ENCODE peak calls at places on chromosomes 12 and 14, in four cellular contexts. R is foreskin fibroblast, H is WERI-Rb-1, I is neuronal stem cell. C is an unnamed sample.

GRCh38 chr14:104343690-104344640 is 205.6 kb downstream of the KIF26A start:
- DNase-seq in R (no peak), I (no peak), H (no peak), C (no peak)

GRCh38 chr12:124688356-124688992 is 121.1 kb upstream of the NCOR2 start:
- DNase-seq in I (no peak), H (no peak), R (no peak), C (no peak)

GRCh38 chr12:121520586-121521086 is 60.2 kb downstream of the KDM2B start:
- DNase-seq in R (no peak), I (no peak), H (no peak), C (no peak)

GRCh38 chr12:91413591-91413990 is 231.0 kb upstream of the DCN start:
- DNase-seq in I (no peak), R (peak; percentile 82), H (no peak), C (peak; percentile 62)

GRCh38 chr12:41254546-41254945 is 66.4 kb downstream of the PDZRN4 start:
- DNase-seq in I (no peak), R (no peak), H (no peak), C (no peak)

GRCh38 chr12:20950248-20950647 is 139.7 kb downstream of the SLCO1B3 start:
- DNase-seq in I (no peak), H (no peak), R (peak; percentile 0), C (no peak)

GRCh38 chr14:37122919-37123639 is 49.3 kb downstream of the SLC25A21 start:
- DNase-seq in I (no peak), R (no peak), H (no peak), C (no peak)

GRCh38 chr12:95630496-95630895 is 79.2 kb upstream of the USP44 start:
- DNase-seq in I (no peak), H (no peak), R (no peak), C (no peak)

GRCh38 chr12:12645485-12645884 is 33.8 kb downstream of the CREBL2 start:
- DNase-seq in R (peak; percentile 32), I (no peak), H (no peak), C (no peak)

GRCh38 chr12:89236748-89237428 is 115.4 kb downstream of the DUSP6 start:
- DNase-seq in I (no peak), R (peak; percentile 78), H (no peak), C (no peak)

DNA sequence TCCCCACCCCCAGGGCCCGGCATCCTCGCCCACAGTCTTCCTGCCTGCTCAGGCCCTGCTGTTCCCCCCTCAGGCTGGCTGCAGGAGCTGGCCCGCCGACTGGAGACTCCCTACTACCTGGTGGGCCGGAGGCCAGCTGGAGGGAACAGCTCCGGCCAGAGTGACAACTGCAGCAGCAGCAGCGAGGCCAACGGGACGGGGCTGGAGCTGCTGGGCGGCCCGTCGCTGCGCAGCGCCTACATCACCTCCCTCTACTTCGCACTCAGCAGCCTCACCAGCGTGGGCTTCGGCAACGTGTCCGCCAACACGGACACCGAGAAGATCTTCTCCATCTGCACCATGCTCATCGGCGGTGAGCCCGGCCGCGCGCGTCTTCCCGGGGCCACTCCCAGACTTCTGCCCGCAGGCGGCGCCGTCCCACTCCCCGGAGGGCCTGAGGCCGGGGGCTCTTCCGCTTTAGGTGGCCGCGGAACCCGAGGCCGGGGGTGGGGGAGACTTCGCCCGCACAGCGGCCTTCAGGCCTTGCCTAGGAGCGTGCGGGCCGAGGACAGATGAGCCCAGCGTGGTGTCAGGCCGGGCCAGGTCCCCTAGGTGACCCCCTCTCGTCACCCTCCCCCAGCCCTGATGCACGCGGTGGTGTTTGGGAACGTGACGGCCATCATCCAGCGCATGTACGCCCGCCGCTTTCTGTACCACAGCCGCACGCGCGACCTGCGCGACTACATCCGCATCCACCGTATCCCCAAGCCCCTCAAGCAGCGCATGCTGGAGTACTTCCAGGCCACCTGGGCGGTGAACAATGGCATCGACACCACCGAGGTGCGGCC is 10.2 kb downstream of the KCNH3 start:
- DNase-seq in R (peak; percentile 47), H (no peak), I (peak; percentile 41), C (no peak)
- H3K4me3 ChIP-seq in R (peak overlapping the region; percentile 31), H (no peak overlapping the region), I (peak overlapping the region; percentile 63), C (peak overlapping the region; percentile 17)

GRCh38 chr14:22464422-22465142 is 124.4 kb downstream of the DAD1 start:
- DNase-seq in H (no peak), R (no peak), I (no peak), C (no peak)
- H3K4me3 ChIP-seq in H (no peak overlapping the region), R (no peak overlapping the region), I (no peak overlapping the region), C (no peak overlapping the region)

GRCh38 chr12:130849561-130850417 is 10.7 kb upstream of the STX2 start:
- DNase-seq in I (no peak), R (peak; percentile 33), H (no peak), C (no peak)
- H3K4me3 ChIP-seq in I (no peak overlapping the region), R (no peak overlapping the region), H (no peak overlapping the region), C (no peak overlapping the region)

GRCh38 chr12:64780531-64781373 is 21.5 kb upstream of the GNS start:
- DNase-seq in I (peak; percentile 44), H (peak; percentile 47), R (peak; percentile 33), C (no peak)

GRCh38 chr12:64780220-64780530 is 21.0 kb upstream of the GNS start:
- DNase-seq in R (no peak), H (no peak), I (no peak), C (no peak)

GRCh38 chr12:64781374-64782029 is 22.3 kb upstream of the GNS start:
- DNase-seq in R (no peak), I (peak; percentile 59), H (no peak), C (no peak)

GRCh38 chr12:64779349-64779974 is 20.3 kb upstream of the GNS start:
- DNase-seq in I (no peak), H (no peak), R (no peak), C (no peak)

DNA sequence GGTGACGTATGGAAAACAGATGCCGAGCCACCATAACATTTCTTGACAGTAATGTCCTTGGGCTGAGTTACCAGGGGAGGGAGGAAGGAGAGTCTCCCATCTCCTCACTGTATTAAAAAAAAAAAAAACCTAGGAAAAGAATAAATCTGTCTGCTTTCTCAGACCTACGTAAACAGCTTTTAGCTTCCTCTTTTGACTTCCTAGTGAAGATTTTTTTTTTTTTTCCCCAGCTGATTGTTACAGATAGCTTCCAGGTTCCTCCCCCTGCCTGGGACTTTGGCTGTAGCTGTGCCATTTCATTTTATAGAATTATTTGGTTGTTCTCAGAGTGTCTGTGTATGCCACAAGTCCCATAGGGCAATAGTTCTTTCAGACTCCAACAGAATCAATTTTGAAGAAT is 23.0 kb upstream of the GNS start:
- DNase-seq in R (no peak), I (no peak), H (no peak), C (no peak)
- H3K4me3 ChIP-seq in R (no peak overlapping the region), I (no peak overlapping the region), H (no peak overlapping the region), C (no peak overlapping the region)

DNA sequence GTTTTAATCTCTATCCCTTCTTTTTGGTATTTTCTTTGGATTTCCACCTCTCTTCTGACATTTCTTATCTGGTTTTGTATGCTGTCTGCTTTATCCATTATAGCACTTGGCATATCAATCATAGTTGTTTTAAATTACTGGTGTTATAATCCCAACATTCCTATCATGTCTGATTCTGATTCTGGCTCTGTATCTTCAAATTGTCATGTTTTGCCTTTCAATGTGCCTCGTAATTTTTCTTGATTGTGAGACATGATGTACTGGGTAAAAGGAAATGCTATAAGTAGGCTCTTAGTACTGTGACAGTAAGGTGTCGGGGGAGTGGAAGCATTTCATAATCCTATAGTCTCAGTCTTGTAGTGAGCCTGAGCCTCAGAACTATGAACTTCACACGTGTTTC is 729.3 kb upstream of the NOVA1 start:
- DNase-seq in I (no peak), R (no peak), H (no peak), C (no peak)
- H3K4me3 ChIP-seq in I (no peak overlapping the region), R (no peak overlapping the region), H (no peak overlapping the region), C (no peak overlapping the region)

DNA sequence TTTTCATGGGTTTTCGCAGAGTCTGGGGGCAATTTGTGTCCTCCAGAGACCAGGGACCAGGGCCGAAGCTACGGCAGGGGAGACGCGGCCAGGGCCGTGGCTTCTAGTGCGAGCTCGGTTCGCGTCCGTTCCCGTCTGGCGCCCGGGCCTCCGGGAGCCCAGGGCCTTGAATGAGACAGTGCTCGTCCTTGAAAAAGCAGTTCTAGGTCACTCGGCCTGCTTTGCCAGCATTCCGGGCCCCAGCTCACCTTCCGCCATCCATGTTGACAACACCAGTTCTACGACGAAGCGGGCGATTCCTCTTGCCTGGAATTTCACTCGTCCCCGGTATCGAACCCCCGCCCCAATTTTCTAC is 4.5 kb downstream of the OR10AD1 start:
- DNase-seq in H (no peak), I (no peak), R (peak; percentile 53), C (no peak)
- H3K4me3 ChIP-seq in H (peak overlapping the region; percentile 37), I (peak overlapping the region; percentile 93), R (peak overlapping the region; percentile 81), C (peak overlapping the region; percentile 85)